ENCODE peak calls at places on chromosomes 11 and 22, in four cellular contexts. O, X, T and E are unnamed samples.

GRCh38 chr22:24201681-24202590 is 20.6 kb downstream of the SUSD2 start:
- DNase-seq in O (no peak), T (no peak), X (peak), E (no peak)

GRCh38 chr11:19409307-19409706 is 168.6 kb upstream of the E2F8 start:
- DNase-seq in X (no peak), O (no peak), T (no peak), E (no peak)

GRCh38 chr11:122210378-122210995 is 94.5 kb upstream of the BLID start:
- DNase-seq in O (no peak), X (no peak), T (no peak), E (no peak)

GRCh38 chr11:61683961-61684869 is 4.0 kb downstream of the DAGLA start:
- DNase-seq in X (peak), T (no peak), O (no peak), E (peak)

GRCh38 chr11:44680982-44681597 is 45.7 kb upstream of the TSPAN18 start:
- DNase-seq in T (peak), O (no peak), X (no peak), E (no peak)

GRCh38 chr11:113255096-113255495 is 59.3 kb upstream of the TTC12 start:
- DNase-seq in T (no peak), O (no peak), X (no peak), E (no peak)

GRCh38 chr22:18118345-18118915 is 7.8 kb downstream of the TUBA8 start:
- DNase-seq in T (no peak), X (peak), O (no peak), E (no peak)

GRCh38 chr11:2523821-2524391 is 79.1 kb downstream of the KCNQ1 start:
- DNase-seq in O (no peak), T (no peak), X (peak), E (no peak)

GRCh38 chr22:44665115-44665514 is 36.9 kb upstream of the PRR5 start:
- DNase-seq in T (no peak), X (peak), O (no peak), E (peak)

GRCh38 chr11:128496684-128497056 is 90.7 kb downstream of the ETS1 start:
- DNase-seq in O (no peak), T (no peak), X (no peak), E (no peak)

GRCh38 chr11:16814410-16815046 is 76.1 kb downstream of the C11orf58 start:
- DNase-seq in T (no peak), O (no peak), X (no peak), E (peak)

GRCh38 chr11:60939828-60940227 is 12.1 kb downstream of the SLC15A3 start:
- DNase-seq in O (no peak), T (no peak), X (peak), E (no peak)

GRCh38 chr11:127063191-127063590 is 62.6 kb upstream of the KIRREL3 start:
- DNase-seq in T (no peak), X (no peak), O (no peak), E (no peak)

GRCh38 chr22:22811016-22812009 is 76.3 kb upstream of the IGLL5 start:
- DNase-seq in X (no peak), T (no peak), O (no peak), E (no peak)

GRCh38 chr11:68141247-68142027 is 20.2 kb upstream of the CHKA start:
- DNase-seq in X (no peak), O (no peak), T (no peak), E (no peak)

GRCh38 chr22:41491379-41492100 is 22.6 kb downstream of the ACO2 start:
- DNase-seq in X (no peak), O (no peak), T (no peak), E (no peak)